ENCODE peak calls at places on chromosomes 11 and 22, in five cellular contexts. Q, T, P, F and G are unnamed samples.

GRCh38 chr11:9748361-9748970 is 84.6 kb downstream of the SWAP70 start:
- DNase-seq in P (no peak), Q (peak; percentile 91), T (peak; percentile 37), F (peak; percentile 81), G (peak; percentile 89)

GRCh38 chr22:42202669-42203068 is 67.8 kb downstream of the TCF20 start:
- DNase-seq in T (peak; percentile 22), P (no peak), Q (no peak), F (no peak), G (no peak)

GRCh38 chr11:32610926-32611325 is 27.3 kb downstream of the EIF3M start:
- DNase-seq in T (no peak), Q (no peak), P (no peak), F (no peak), G (no peak)

GRCh38 chr11:13169709-13170108 is 107.9 kb upstream of the BMAL1 start:
- DNase-seq in F (no peak), T (no peak), P (no peak), Q (no peak), G (peak; percentile 51)

GRCh38 chr11:11022126-11022730 is 164.4 kb upstream of the ZBED5 start:
- DNase-seq in F (no peak), Q (peak; percentile 56), T (no peak), P (no peak), G (peak; percentile 56)

GRCh38 chr11:115257286-115258077 is 246.7 kb downstream of the CADM1 start:
- DNase-seq in Q (no peak), F (no peak), P (no peak), T (no peak), G (peak; percentile 50)

GRCh38 chr11:75576445-75577049 is 14.5 kb downstream of the SERPINH1 start:
- DNase-seq in Q (peak; percentile 89), P (peak; percentile 70), T (no peak), F (peak; percentile 87), G (no peak)

GRCh38 chr22:38069372-38070249 is 12.4 kb downstream of the PICK1 start:
- DNase-seq in T (no peak), Q (peak; percentile 38), F (peak; percentile 98), P (no peak), G (no peak)

GRCh38 chr11:45079943-45080719 is 66.3 kb upstream of the PRDM11 start:
- DNase-seq in F (no peak), Q (peak; percentile 66), T (peak; percentile 36), P (peak; percentile 45), G (peak; percentile 16)